ENCODE peak calls at places on chromosomes 6 and 20, in nine cellular contexts. One of them, this sample, is unnamed.

GRCh38 chr6:131937703-131938631 is 13.2 kb downstream of the CCN2 start:
- DNase-seq in fibroblast of mammary gland: peak; percentile 95
- DNase-seq in esophagus squamous epithelium: no peak
- DNase-seq in neural progenitor cell: no peak
- DNase-seq in cardiac fibroblast: peak; percentile 98
- DNase-seq in upper lobe of right lung: no peak
- DNase-seq in AG09319: no peak
- DNase-seq in fibroblast of pulmonary artery: peak; percentile 99
- DNase-seq in cardiac muscle cell: peak; percentile 99
- DNase-seq in this sample: no peak

GRCh38 chr6:24891004-24891403 is 44.8 kb downstream of the RIPOR2 start:
- DNase-seq in fibroblast of mammary gland: no peak
- DNase-seq in esophagus squamous epithelium: no peak
- DNase-seq in neural progenitor cell: no peak
- DNase-seq in cardiac fibroblast: no peak
- DNase-seq in upper lobe of right lung: no peak
- DNase-seq in AG09319: no peak
- DNase-seq in fibroblast of pulmonary artery: no peak
- DNase-seq in cardiac muscle cell: no peak
- DNase-seq in this sample: no peak

GRCh38 chr6:152575186-152575585 is 62.0 kb downstream of the SYNE1 start:
- DNase-seq in fibroblast of mammary gland: no peak
- DNase-seq in esophagus squamous epithelium: no peak
- DNase-seq in neural progenitor cell: no peak
- DNase-seq in cardiac fibroblast: no peak
- DNase-seq in upper lobe of right lung: no peak
- DNase-seq in AG09319: no peak
- DNase-seq in fibroblast of pulmonary artery: no peak
- DNase-seq in cardiac muscle cell: no peak
- DNase-seq in this sample: no peak

GRCh38 chr20:54438166-54438565 is 37.2 kb upstream of the DOK5 start:
- DNase-seq in fibroblast of mammary gland: no peak
- DNase-seq in esophagus squamous epithelium: no peak
- DNase-seq in neural progenitor cell: no peak
- DNase-seq in cardiac fibroblast: no peak
- DNase-seq in upper lobe of right lung: no peak
- DNase-seq in AG09319: no peak
- DNase-seq in fibroblast of pulmonary artery: no peak
- DNase-seq in cardiac muscle cell: no peak
- DNase-seq in this sample: no peak

GRCh38 chr20:17895641-17896246 is 72.8 kb downstream of the SNX5 start:
- DNase-seq in fibroblast of mammary gland: peak; percentile 66
- DNase-seq in esophagus squamous epithelium: no peak
- DNase-seq in neural progenitor cell: no peak
- DNase-seq in cardiac fibroblast: peak; percentile 60
- DNase-seq in upper lobe of right lung: peak; percentile 90
- DNase-seq in AG09319: no peak
- DNase-seq in fibroblast of pulmonary artery: peak; percentile 61
- DNase-seq in cardiac muscle cell: peak; percentile 64
- DNase-seq in this sample: no peak

GRCh38 chr6:12160350-12160749 is 129.8 kb upstream of the EDN1 start:
- DNase-seq in fibroblast of mammary gland: peak; percentile 86
- DNase-seq in esophagus squamous epithelium: no peak
- DNase-seq in neural progenitor cell: no peak
- DNase-seq in cardiac fibroblast: peak; percentile 56
- DNase-seq in upper lobe of right lung: no peak
- DNase-seq in AG09319: no peak
- DNase-seq in fibroblast of pulmonary artery: peak; percentile 69
- DNase-seq in cardiac muscle cell: peak; percentile 59
- DNase-seq in this sample: no peak

GRCh38 chr6:150331344-150331743 is 37.5 kb upstream of the IYD start:
- DNase-seq in fibroblast of mammary gland: no peak
- DNase-seq in esophagus squamous epithelium: no peak
- DNase-seq in neural progenitor cell: no peak
- DNase-seq in cardiac fibroblast: no peak
- DNase-seq in upper lobe of right lung: no peak
- DNase-seq in AG09319: no peak
- DNase-seq in fibroblast of pulmonary artery: no peak
- DNase-seq in cardiac muscle cell: no peak
- DNase-seq in this sample: no peak

GRCh38 chr20:37452236-37452635 is 68.8 kb upstream of the NNAT start:
- DNase-seq in fibroblast of mammary gland: no peak
- DNase-seq in esophagus squamous epithelium: no peak
- DNase-seq in neural progenitor cell: no peak
- DNase-seq in cardiac fibroblast: no peak
- DNase-seq in upper lobe of right lung: peak; percentile 15
- DNase-seq in AG09319: no peak
- DNase-seq in fibroblast of pulmonary artery: no peak
- DNase-seq in cardiac muscle cell: no peak
- DNase-seq in this sample: no peak

GRCh38 chr6:99353126-99353525 is 3.7 kb upstream of the FAXC start:
- DNase-seq in fibroblast of mammary gland: no peak
- DNase-seq in esophagus squamous epithelium: no peak
- DNase-seq in neural progenitor cell: peak; percentile 43
- DNase-seq in cardiac fibroblast: no peak
- DNase-seq in upper lobe of right lung: no peak
- DNase-seq in AG09319: no peak
- DNase-seq in fibroblast of pulmonary artery: peak; percentile 26
- DNase-seq in cardiac muscle cell: peak; percentile 19
- DNase-seq in this sample: peak; percentile 34

GRCh38 chr6:36848658-36849441 is 9.6 kb upstream of the CPNE5 start:
- DNase-seq in fibroblast of mammary gland: no peak
- DNase-seq in esophagus squamous epithelium: no peak
- DNase-seq in neural progenitor cell: peak; percentile 91
- DNase-seq in cardiac fibroblast: peak; percentile 60
- DNase-seq in upper lobe of right lung: peak; percentile 86
- DNase-seq in AG09319: no peak
- DNase-seq in fibroblast of pulmonary artery: peak; percentile 20
- DNase-seq in cardiac muscle cell: peak; percentile 73
- DNase-seq in this sample: peak; percentile 49

GRCh38 chr6:18308070-18308735 is 43.9 kb upstream of the DEK start:
- DNase-seq in fibroblast of mammary gland: peak; percentile 9
- DNase-seq in esophagus squamous epithelium: no peak
- DNase-seq in neural progenitor cell: no peak
- DNase-seq in cardiac fibroblast: no peak
- DNase-seq in upper lobe of right lung: no peak
- DNase-seq in AG09319: peak; percentile 58
- DNase-seq in fibroblast of pulmonary artery: peak; percentile 16
- DNase-seq in cardiac muscle cell: no peak
- DNase-seq in this sample: no peak

GRCh38 chr6:6148192-6148815 is 141.6 kb upstream of the NRN1 start:
- DNase-seq in fibroblast of mammary gland: no peak
- DNase-seq in esophagus squamous epithelium: no peak
- DNase-seq in neural progenitor cell: no peak
- DNase-seq in cardiac fibroblast: no peak
- DNase-seq in upper lobe of right lung: no peak
- DNase-seq in AG09319: no peak
- DNase-seq in fibroblast of pulmonary artery: no peak
- DNase-seq in cardiac muscle cell: no peak
- DNase-seq in this sample: no peak

GRCh38 chr6:139877828-139878405 is 503.5 kb upstream of the CITED2 start:
- DNase-seq in fibroblast of mammary gland: no peak
- DNase-seq in esophagus squamous epithelium: no peak
- DNase-seq in neural progenitor cell: no peak
- DNase-seq in cardiac fibroblast: no peak
- DNase-seq in upper lobe of right lung: no peak
- DNase-seq in AG09319: no peak
- DNase-seq in fibroblast of pulmonary artery: no peak
- DNase-seq in cardiac muscle cell: no peak
- DNase-seq in this sample: no peak
- TF ChIP-seq CTCF in fibroblast of mammary gland: no peak
- TF ChIP-seq CTCF in esophagus squamous epithelium: no peak
- TF ChIP-seq CTCF in neural progenitor cell: no peak
- TF ChIP-seq CTCF in cardiac fibroblast: no peak
- TF ChIP-seq CTCF in upper lobe of right lung: no peak
- TF ChIP-seq CTCF in AG09319: no peak
- TF ChIP-seq CTCF in fibroblast of pulmonary artery: no peak
- TF ChIP-seq CTCF in cardiac muscle cell: no peak
- TF ChIP-seq CTCF in this sample: no peak

GRCh38 chr20:1927217-1927616 is 32.0 kb downstream of the SIRPA start:
- DNase-seq in fibroblast of mammary gland: no peak
- DNase-seq in esophagus squamous epithelium: no peak
- DNase-seq in neural progenitor cell: no peak
- DNase-seq in cardiac fibroblast: no peak
- DNase-seq in upper lobe of right lung: no peak
- DNase-seq in AG09319: no peak
- DNase-seq in fibroblast of pulmonary artery: no peak
- DNase-seq in cardiac muscle cell: no peak
- DNase-seq in this sample: no peak
- TF ChIP-seq CTCF in fibroblast of mammary gland: no peak
- TF ChIP-seq CTCF in esophagus squamous epithelium: no peak
- TF ChIP-seq CTCF in neural progenitor cell: no peak
- TF ChIP-seq CTCF in cardiac fibroblast: no peak
- TF ChIP-seq CTCF in upper lobe of right lung: no peak
- TF ChIP-seq CTCF in AG09319: no peak
- TF ChIP-seq CTCF in fibroblast of pulmonary artery: no peak
- TF ChIP-seq CTCF in cardiac muscle cell: no peak
- TF ChIP-seq CTCF in this sample: no peak

GRCh38 chr20:46545077-46545826 is 5.2 kb downstream of the OCSTAMP start:
- DNase-seq in fibroblast of mammary gland: peak; percentile 68
- DNase-seq in esophagus squamous epithelium: no peak
- DNase-seq in neural progenitor cell: no peak
- DNase-seq in cardiac fibroblast: peak; percentile 31
- DNase-seq in upper lobe of right lung: no peak
- DNase-seq in AG09319: no peak
- DNase-seq in fibroblast of pulmonary artery: peak; percentile 21
- DNase-seq in cardiac muscle cell: peak; percentile 59
- DNase-seq in this sample: no peak

GRCh38 chr20:46546293-46546692 is 4.2 kb downstream of the OCSTAMP start:
- DNase-seq in fibroblast of mammary gland: no peak
- DNase-seq in esophagus squamous epithelium: no peak
- DNase-seq in neural progenitor cell: no peak
- DNase-seq in cardiac fibroblast: no peak
- DNase-seq in upper lobe of right lung: no peak
- DNase-seq in AG09319: no peak
- DNase-seq in fibroblast of pulmonary artery: no peak
- DNase-seq in cardiac muscle cell: no peak
- DNase-seq in this sample: no peak

GRCh38 chr20:46547995-46548394 is 2.5 kb downstream of the OCSTAMP start:
- DNase-seq in fibroblast of mammary gland: no peak
- DNase-seq in esophagus squamous epithelium: no peak
- DNase-seq in neural progenitor cell: no peak
- DNase-seq in cardiac fibroblast: no peak
- DNase-seq in upper lobe of right lung: no peak
- DNase-seq in AG09319: no peak
- DNase-seq in fibroblast of pulmonary artery: no peak
- DNase-seq in cardiac muscle cell: no peak
- DNase-seq in this sample: no peak

GRCh38 chr20:46545827-46546138 is 4.7 kb downstream of the OCSTAMP start:
- DNase-seq in fibroblast of mammary gland: no peak
- DNase-seq in esophagus squamous epithelium: no peak
- DNase-seq in neural progenitor cell: no peak
- DNase-seq in cardiac fibroblast: no peak
- DNase-seq in upper lobe of right lung: no peak
- DNase-seq in AG09319: no peak
- DNase-seq in fibroblast of pulmonary artery: no peak
- DNase-seq in cardiac muscle cell: no peak
- DNase-seq in this sample: no peak

DNA sequence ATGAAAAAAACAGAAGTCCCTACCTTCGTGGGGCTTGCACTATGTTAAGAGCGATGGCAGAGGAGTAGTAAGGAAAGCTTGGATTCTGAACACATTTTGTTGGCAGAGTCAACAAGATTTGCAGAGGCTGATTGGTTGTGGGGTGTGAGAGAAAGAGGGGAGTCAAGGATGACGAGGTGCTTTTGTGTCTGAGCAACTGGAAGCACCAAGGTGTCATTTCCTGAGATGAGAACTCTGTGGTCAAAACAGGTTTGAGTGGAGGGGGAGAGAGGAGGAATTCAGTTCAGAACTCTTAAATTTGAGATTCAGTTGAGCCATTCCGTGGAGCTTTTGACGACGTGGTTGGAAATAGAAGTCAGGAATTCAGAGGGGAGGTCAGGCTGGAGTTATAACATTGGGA is 3.5 kb downstream of the OCSTAMP start:
- DNase-seq in fibroblast of mammary gland: no peak
- DNase-seq in esophagus squamous epithelium: no peak
- DNase-seq in neural progenitor cell: no peak
- DNase-seq in cardiac fibroblast: no peak
- DNase-seq in upper lobe of right lung: no peak
- DNase-seq in AG09319: no peak
- DNase-seq in fibroblast of pulmonary artery: no peak
- DNase-seq in cardiac muscle cell: no peak
- DNase-seq in this sample: no peak
- TF ChIP-seq CTCF in fibroblast of mammary gland: no peak
- TF ChIP-seq CTCF in esophagus squamous epithelium: no peak
- TF ChIP-seq CTCF in neural progenitor cell: no peak
- TF ChIP-seq CTCF in cardiac fibroblast: no peak
- TF ChIP-seq CTCF in upper lobe of right lung: no peak
- TF ChIP-seq CTCF in AG09319: no peak
- TF ChIP-seq CTCF in fibroblast of pulmonary artery: no peak
- TF ChIP-seq CTCF in cardiac muscle cell: no peak
- TF ChIP-seq CTCF in this sample: no peak

GRCh38 chr6:15713325-15713724 is 50.5 kb upstream of the DTNBP1 start:
- DNase-seq in fibroblast of mammary gland: no peak
- DNase-seq in esophagus squamous epithelium: no peak
- DNase-seq in neural progenitor cell: peak; percentile 42
- DNase-seq in cardiac fibroblast: no peak
- DNase-seq in upper lobe of right lung: no peak
- DNase-seq in AG09319: no peak
- DNase-seq in fibroblast of pulmonary artery: no peak
- DNase-seq in cardiac muscle cell: no peak
- DNase-seq in this sample: no peak

GRCh38 chr6:15715851-15716250 is 53.0 kb upstream of the DTNBP1 start:
- DNase-seq in fibroblast of mammary gland: no peak
- DNase-seq in esophagus squamous epithelium: no peak
- DNase-seq in neural progenitor cell: no peak
- DNase-seq in cardiac fibroblast: no peak
- DNase-seq in upper lobe of right lung: no peak
- DNase-seq in AG09319: no peak
- DNase-seq in fibroblast of pulmonary artery: no peak
- DNase-seq in cardiac muscle cell: no peak
- DNase-seq in this sample: no peak

GRCh38 chr6:15715060-15715459 is 52.2 kb upstream of the DTNBP1 start:
- DNase-seq in fibroblast of mammary gland: peak; percentile 45
- DNase-seq in esophagus squamous epithelium: no peak
- DNase-seq in neural progenitor cell: no peak
- DNase-seq in cardiac fibroblast: peak; percentile 10
- DNase-seq in upper lobe of right lung: no peak
- DNase-seq in AG09319: no peak
- DNase-seq in fibroblast of pulmonary artery: no peak
- DNase-seq in cardiac muscle cell: peak; percentile 27
- DNase-seq in this sample: no peak

GRCh38 chr6:15714658-15715057 is 51.8 kb upstream of the DTNBP1 start:
- DNase-seq in fibroblast of mammary gland: no peak
- DNase-seq in esophagus squamous epithelium: no peak
- DNase-seq in neural progenitor cell: no peak
- DNase-seq in cardiac fibroblast: no peak
- DNase-seq in upper lobe of right lung: no peak
- DNase-seq in AG09319: no peak
- DNase-seq in fibroblast of pulmonary artery: no peak
- DNase-seq in cardiac muscle cell: no peak
- DNase-seq in this sample: no peak

DNA sequence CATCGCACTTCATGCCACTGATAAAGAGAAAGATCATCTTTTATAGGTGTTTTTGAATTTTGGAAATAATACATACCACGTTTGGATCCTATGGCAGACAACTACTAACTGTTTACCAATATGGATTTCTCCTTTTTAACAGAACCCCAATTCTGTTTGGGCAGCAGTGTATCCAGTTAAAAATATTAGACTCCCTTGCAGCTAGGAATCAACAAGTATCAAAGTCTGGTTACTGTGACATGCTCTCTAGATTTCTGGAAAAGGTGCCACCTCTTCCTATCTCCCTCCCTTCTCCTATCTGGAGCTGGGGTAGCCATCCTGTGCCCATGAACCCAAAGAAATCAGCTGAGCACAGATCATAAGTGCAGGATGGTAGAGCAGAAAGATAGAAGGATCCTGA is 54.1 kb upstream of the DTNBP1 start:
- DNase-seq in fibroblast of mammary gland: no peak
- DNase-seq in esophagus squamous epithelium: no peak
- DNase-seq in neural progenitor cell: no peak
- DNase-seq in cardiac fibroblast: no peak
- DNase-seq in upper lobe of right lung: no peak
- DNase-seq in AG09319: no peak
- DNase-seq in fibroblast of pulmonary artery: no peak
- DNase-seq in cardiac muscle cell: no peak
- DNase-seq in this sample: no peak
- TF ChIP-seq CTCF in fibroblast of mammary gland: no peak
- TF ChIP-seq CTCF in esophagus squamous epithelium: no peak
- TF ChIP-seq CTCF in neural progenitor cell: no peak
- TF ChIP-seq CTCF in cardiac fibroblast: no peak
- TF ChIP-seq CTCF in upper lobe of right lung: no peak
- TF ChIP-seq CTCF in AG09319: no peak
- TF ChIP-seq CTCF in fibroblast of pulmonary artery: no peak
- TF ChIP-seq CTCF in cardiac muscle cell: no peak
- TF ChIP-seq CTCF in this sample: no peak

This sample was measured in endothelial cell.